ENCODE peak calls at places on chromosomes 6 and 20, in five cellular contexts. E is mesenchymal stem cell; L is stimulated activated naive CD8-positive, alpha-beta T cell treated with anti-CD3 and anti-CD28 coated beads, Interleukin-15, Interleukin-2, amounts not matched to agents 100 U/mL and 50 U/mL, for 24 hours; V is fibroblast of the aortic adventitia; K is T-helper 9 cell. Z is an unnamed sample.

GRCh38 chr6:112086744-112087135 is 542 bp downstream of the TUBE1 start:
- DNase-seq in L (no peak), V (peak), E (peak), K (no peak), Z (peak)

GRCh38 chr6:132392292-132392691 is 9.0 kb downstream of the MOXD1 start:
- DNase-seq in L (no peak), K (no peak), V (no peak), E (no peak), Z (no peak)

GRCh38 chr6:147950623-147950987 is 392.0 kb upstream of the SASH1 start:
- DNase-seq in L (no peak), V (no peak), E (peak), K (no peak), Z (no peak)

GRCh38 chr6:12592634-12593033 is 123.9 kb upstream of the PHACTR1 start:
- DNase-seq in K (no peak), E (no peak), L (no peak), V (no peak), Z (no peak)

GRCh38 chr6:123997223-123997622 is 193.6 kb downstream of the NKAIN2 start:
- DNase-seq in V (no peak), K (no peak), L (no peak), E (no peak), Z (no peak)

GRCh38 chr6:27157461-27158315 is 89.8 kb upstream of the PRSS16 start:
- DNase-seq in V (peak), L (peak), E (peak), K (peak), Z (no peak)

GRCh38 chr20:47206962-47207641 is 149.4 kb downstream of the ZMYND8 start:
- DNase-seq in V (no peak), E (no peak), K (no peak), L (no peak), Z (no peak)

GRCh38 chr20:49887251-49887827 is 28.0 kb downstream of the SPATA2 start:
- DNase-seq in L (no peak), E (no peak), V (no peak), K (no peak), Z (no peak)

GRCh38 chr6:154403803-154404202 is 47.2 kb upstream of the IPCEF1 start:
- DNase-seq in E (peak), K (no peak), L (no peak), V (peak), Z (no peak)

GRCh38 chr20:25017257-25017803 is 24.8 kb upstream of the APMAP start:
- DNase-seq in E (no peak), L (no peak), V (no peak), K (no peak), Z (no peak)

GRCh38 chr6:63537126-63537958 is 34.9 kb upstream of the LOC128125822 start:
- DNase-seq in L (no peak), K (no peak), V (peak), E (no peak), Z (no peak)